ENCODE peak calls at places on chromosomes 16 and 17, in five cellular contexts. C is tibial artery, X is lower lobe of right lung, I is tibial nerve, W is fibroblast of lung. D is an unnamed sample.

GRCh38 chr16:88659160-88659559 is 3.7 kb downstream of the MVD start:
- DNase-seq in C (no peak), W (no peak), I (no peak), X (no peak), D (no peak)

GRCh38 chr17:70588003-70588402 is 418.7 kb downstream of the KCNJ2 start:
- DNase-seq in I (no peak), C (no peak), W (peak; percentile 65), X (no peak), D (no peak)

GRCh38 chr17:80416940-80417293 is 1.9 kb downstream of the ENDOV start:
- DNase-seq in C (no peak), W (no peak), X (no peak), I (no peak), D (no peak)

GRCh38 chr17:56367381-56367780 is 214.1 kb downstream of the ANKFN1 start:
- DNase-seq in W (no peak), I (no peak), X (no peak), C (no peak), D (no peak)

GRCh38 chr16:72371307-72372081 is 199.5 kb upstream of the PMFBP1 start:
- DNase-seq in X (no peak), C (no peak), I (no peak), W (peak; percentile 72), D (no peak)

GRCh38 chr17:68346448-68346847 is 55.2 kb downstream of the ARSG start:
- DNase-seq in I (peak; percentile 7), X (peak; percentile 71), W (no peak), C (no peak), D (no peak)

GRCh38 chr16:53622315-53622714 is 81.3 kb downstream of the RPGRIP1L start:
- DNase-seq in W (no peak), C (no peak), I (no peak), X (no peak), D (no peak)

GRCh38 chr16:85302848-85303353 is 190.6 kb upstream of the CIBAR2 start:
- DNase-seq in X (no peak), W (no peak), C (no peak), I (no peak), D (no peak)

GRCh38 chr16:59591480-59591879 is 857.4 kb upstream of the GOT2 start:
- DNase-seq in C (no peak), W (peak; percentile 35), I (no peak), X (no peak), D (no peak)

GRCh38 chr16:57045694-57046381 is 46.5 kb upstream of the CPNE2 start:
- DNase-seq in X (peak; percentile 64), W (peak; percentile 48), I (peak; percentile 84), C (peak; percentile 83), D (no peak)

GRCh38 chr16:84153660-84154214 is 8.6 kb downstream of the DNAAF1 start:
- DNase-seq in C (peak; percentile 13), X (no peak), I (no peak), W (no peak), D (no peak)

GRCh38 chr17:80476877-80477646 is 655 bp upstream of the NPTX1 start:
- DNase-seq in X (no peak), I (no peak), W (no peak), C (no peak), D (no peak)

GRCh38 chr16:21590287-21590686 is 9.1 kb upstream of the METTL9 start:
- DNase-seq in C (no peak), I (no peak), X (no peak), W (no peak), D (no peak)

GRCh38 chr16:29030086-29030840 is 45.4 kb downstream of the LAT start:
- DNase-seq in C (no peak), W (no peak), X (no peak), I (no peak), D (no peak)

GRCh38 chr17:17305282-17305801 is 2.2 kb downstream of the NT5M start:
- DNase-seq in W (no peak), I (no peak), C (peak; percentile 40), X (no peak), D (no peak)

GRCh38 chr16:17590711-17591654 is 120.2 kb upstream of the XYLT1 start:
- DNase-seq in W (peak; percentile 37), X (no peak), I (no peak), C (no peak), D (no peak)

GRCh38 chr17:49327835-49328784 is 33.9 kb downstream of the ZNF652 start:
- DNase-seq in W (peak; percentile 69), X (no peak), C (no peak), I (no peak), D (no peak)

DNA sequence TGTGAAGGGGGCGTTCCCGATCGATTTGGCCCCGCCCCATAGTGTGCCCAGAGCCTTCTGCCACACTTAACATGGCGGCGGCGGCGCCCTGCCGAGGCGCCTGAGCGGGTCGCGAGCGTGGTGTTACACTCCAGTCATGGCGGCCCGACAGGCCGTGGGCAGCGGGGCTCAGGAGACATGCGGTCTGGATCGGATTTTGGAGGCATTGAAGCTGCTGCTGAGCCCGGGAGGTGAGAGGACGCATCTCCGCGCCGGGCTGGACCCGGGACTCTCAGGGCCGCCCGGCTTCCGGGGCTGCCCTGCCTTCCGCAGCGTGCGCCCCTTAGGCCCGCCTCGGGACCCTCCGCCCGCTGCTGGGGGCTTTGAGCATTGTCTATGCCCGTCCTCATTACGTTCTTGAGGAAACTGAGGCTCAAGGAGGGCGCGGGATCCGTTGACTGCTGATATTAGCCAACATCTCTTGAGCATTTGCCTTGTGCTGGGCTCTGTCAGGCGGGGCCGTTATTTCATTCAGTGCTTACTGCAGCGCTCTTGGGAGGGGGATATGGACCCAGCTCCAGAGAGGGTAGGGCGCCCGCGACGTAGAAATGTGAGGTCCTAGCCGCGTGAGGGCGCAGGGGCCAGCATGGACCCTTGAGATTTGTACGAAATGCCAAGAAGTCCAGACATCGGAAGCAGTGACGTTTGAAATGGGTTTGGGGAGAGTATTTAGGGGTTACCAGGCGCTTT is at the start of gene TANGO6:
- DNase-seq in I (peak; percentile 75), C (peak; percentile 89), W (peak; percentile 77), X (peak; percentile 91), D (peak; percentile 87)
- TF ChIP-seq CTCF in I (no peak), C (no peak), W (peak; percentile 27), X (peak; percentile 15), D (peak; percentile 71)

GRCh38 chr17:44831270-44831770 is 1.2 kb upstream of the GJC1 start:
- DNase-seq in X (no peak), C (peak; percentile 28), I (no peak), W (no peak), D (no peak)

GRCh38 chr17:44829558-44830358 is at the start of gene GJC1:
- DNase-seq in W (peak; percentile 55), I (no peak), C (peak; percentile 70), X (no peak), D (peak; percentile 74)

GRCh38 chr17:44828919-44829557 is 1.0 kb downstream of the GJC1 start:
- DNase-seq in I (no peak), W (peak; percentile 44), C (peak; percentile 66), X (no peak), D (no peak)

GRCh38 chr17:44830359-44831269 is 527 bp upstream of the GJC1 start:
- DNase-seq in W (no peak), C (peak; percentile 68), X (no peak), I (no peak), D (peak; percentile 72)

GRCh38 chr17:44832821-44833220 is 2.7 kb upstream of the GJC1 start:
- DNase-seq in W (no peak), X (no peak), I (no peak), C (no peak), D (no peak)
- TF ChIP-seq CTCF in W (no peak), X (no peak), I (no peak), C (no peak), D (peak; percentile 51)

DNA sequence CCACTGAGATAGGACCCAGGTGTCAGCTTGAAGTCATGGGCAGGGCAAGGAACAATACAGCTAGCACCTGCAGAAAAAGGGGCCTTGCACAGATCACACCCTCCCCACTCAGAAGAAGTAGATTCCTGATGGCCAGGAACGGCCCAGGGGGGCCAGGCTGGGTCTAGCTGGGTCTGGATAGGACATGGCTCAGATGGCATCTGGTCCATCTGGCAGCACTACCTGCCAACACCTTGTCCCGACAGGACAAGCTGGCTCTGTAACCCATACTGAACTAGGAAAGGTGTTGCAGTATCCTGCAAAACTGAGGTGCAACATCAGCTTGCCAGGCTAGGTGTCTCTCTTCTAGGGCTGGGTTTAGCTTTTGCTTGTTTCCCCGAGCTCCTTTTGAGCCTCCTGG is 38.9 kb upstream of the GFOD2 start:
- DNase-seq in I (no peak), C (no peak), W (no peak), X (no peak), D (no peak)
- TF ChIP-seq CTCF in I (no peak), C (no peak), W (no peak), X (no peak), D (no peak)

GRCh38 chr17:73532441-73532901 is 111.8 kb downstream of the SDK2 start:
- DNase-seq in I (no peak), W (no peak), X (no peak), C (no peak), D (no peak)
- TF ChIP-seq CTCF in I (no peak), W (no peak), X (no peak), C (no peak), D (no peak)

DNA sequence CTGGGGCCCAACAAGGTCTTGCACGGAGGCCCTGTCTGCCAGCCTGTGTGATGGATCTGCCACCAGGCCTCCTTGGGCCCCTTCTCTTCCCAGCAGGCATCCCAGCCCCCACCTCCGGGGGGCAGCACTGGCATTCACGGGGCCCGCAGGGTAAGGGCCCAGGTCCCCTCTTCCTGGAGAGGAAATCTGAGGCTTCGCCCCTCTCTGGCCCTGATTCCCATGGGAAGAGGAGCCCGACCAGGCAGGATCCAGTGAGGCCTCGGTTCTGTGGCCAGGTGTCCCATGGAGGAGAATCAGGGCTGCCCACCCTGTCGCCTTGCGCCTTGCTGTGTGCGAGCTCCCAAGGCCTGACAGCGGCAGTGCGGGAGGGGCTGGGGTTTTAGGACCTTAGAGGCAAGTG is 48.4 kb downstream of the PDPK1 start:
- DNase-seq in W (no peak), I (no peak), X (peak; percentile 32), C (no peak), D (no peak)
- TF ChIP-seq CTCF in W (peak; percentile 4), I (no peak), X (no peak), C (no peak), D (peak; percentile 41)

GRCh38 chr17:77957869-77958715 is at the start of gene TNRC6C:
- DNase-seq in I (peak; percentile 100), C (peak; percentile 100), X (peak; percentile 100), W (peak; percentile 99), D (peak; percentile 99)
- TF ChIP-seq CTCF in I (peak; percentile 5), C (no peak), X (peak; percentile 14), W (no peak), D (no peak)

GRCh38 chr17:40190197-40191021 is 13.1 kb downstream of the RAPGEFL1 start:
- DNase-seq in W (no peak), X (no peak), C (no peak), I (no peak), D (no peak)
- TF ChIP-seq CTCF in W (peak; percentile 19), X (no peak), C (no peak), I (no peak), D (peak; percentile 72)

GRCh38 chr17:5794881-5795486 is 210.7 kb upstream of the NLRP1 start:
- DNase-seq in W (no peak), X (no peak), C (no peak), I (no peak), D (no peak)

GRCh38 chr17:5797447-5797846 is 213.1 kb upstream of the NLRP1 start:
- DNase-seq in X (no peak), I (no peak), W (no peak), C (no peak), D (no peak)

GRCh38 chr17:5798104-5798503 is 213.8 kb upstream of the NLRP1 start:
- DNase-seq in X (no peak), I (no peak), C (no peak), W (no peak), D (no peak)

GRCh38 chr17:5793157-5793556 is 208.8 kb upstream of the NLRP1 start:
- DNase-seq in I (no peak), C (no peak), W (no peak), X (no peak), D (no peak)

GRCh38 chr17:5793899-5794298 is 209.6 kb upstream of the NLRP1 start:
- DNase-seq in C (no peak), X (no peak), I (no peak), W (no peak), D (no peak)
- TF ChIP-seq CTCF in C (peak; percentile 19), X (no peak), I (no peak), W (peak; percentile 13), D (peak; percentile 45)